ENCODE peak calls at places on chromosomes 4 and X, in seven cellular contexts. One of them, this sample, is unnamed.

GRCh38 chr4:1879491-1879890 is 8.3 kb downstream of the NSD2 start:
- DNase-seq in fibroblast of mammary gland: peak; percentile 45
- DNase-seq in GM12891: no peak
- DNase-seq in transverse colon: no peak
- DNase-seq in GM20000: no peak
- DNase-seq in ureter: no peak
- DNase-seq in heart right ventricle: no peak
- DNase-seq in this sample: no peak

GRCh38 chrX:146614693-146615524 is 194.7 kb upstream of the CXorf51B start:
- DNase-seq in fibroblast of mammary gland: no peak
- DNase-seq in heart right ventricle: no peak
- DNase-seq in GM20000: no peak
- DNase-seq in transverse colon: no peak
- DNase-seq in ureter: no peak
- DNase-seq in GM12891: no peak
- DNase-seq in this sample: no peak

GRCh38 chrX:23578079-23578478 is 89.2 kb upstream of the PRDX4 start:
- DNase-seq in ureter: no peak
- DNase-seq in GM12891: no peak
- DNase-seq in GM20000: no peak
- DNase-seq in fibroblast of mammary gland: peak; percentile 16
- DNase-seq in heart right ventricle: no peak
- DNase-seq in transverse colon: no peak
- DNase-seq in this sample: peak; percentile 16

GRCh38 chr4:2284934-2285664 is 23.2 kb upstream of the MXD4 start:
- DNase-seq in ureter: no peak
- DNase-seq in GM20000: no peak
- DNase-seq in fibroblast of mammary gland: peak; percentile 74
- DNase-seq in GM12891: no peak
- DNase-seq in transverse colon: no peak
- DNase-seq in heart right ventricle: no peak
- DNase-seq in this sample: peak; percentile 42

GRCh38 chr4:167475951-167476350 is 241.7 kb upstream of the SPOCK3 start:
- DNase-seq in transverse colon: no peak
- DNase-seq in ureter: no peak
- DNase-seq in heart right ventricle: no peak
- DNase-seq in fibroblast of mammary gland: no peak
- DNase-seq in GM20000: no peak
- DNase-seq in GM12891: no peak
- DNase-seq in this sample: no peak

GRCh38 chr4:153345011-153345981 is 808 bp downstream of the MND1 start:
- DNase-seq in GM20000: peak; percentile 58
- DNase-seq in ureter: peak; percentile 43
- DNase-seq in heart right ventricle: peak; percentile 20
- DNase-seq in transverse colon: peak; percentile 14
- DNase-seq in GM12891: no peak
- DNase-seq in fibroblast of mammary gland: peak; percentile 69
- DNase-seq in this sample: peak; percentile 67

GRCh38 chrX:40845331-40845911 is 110.1 kb upstream of the MED14 start:
- DNase-seq in ureter: no peak
- DNase-seq in heart right ventricle: no peak
- DNase-seq in GM20000: no peak
- DNase-seq in GM12891: no peak
- DNase-seq in fibroblast of mammary gland: peak; percentile 91
- DNase-seq in transverse colon: no peak
- DNase-seq in this sample: peak; percentile 95

GRCh38 chrX:109709129-109709631 is 23.9 kb downstream of the ACSL4 start:
- DNase-seq in transverse colon: no peak
- DNase-seq in ureter: no peak
- DNase-seq in heart right ventricle: no peak
- DNase-seq in GM12891: no peak
- DNase-seq in fibroblast of mammary gland: peak; percentile 64
- DNase-seq in GM20000: peak; percentile 18
- DNase-seq in this sample: peak; percentile 73

GRCh38 chrX:13212191-13212651 is 107.6 kb downstream of the ATXN3L start:
- DNase-seq in transverse colon: no peak
- DNase-seq in heart right ventricle: no peak
- DNase-seq in fibroblast of mammary gland: peak; percentile 23
- DNase-seq in GM20000: no peak
- DNase-seq in ureter: no peak
- DNase-seq in GM12891: no peak
- DNase-seq in this sample: no peak

GRCh38 chr4:152634110-152634760 is 45.6 kb downstream of the TMEM154 start:
- DNase-seq in transverse colon: no peak
- DNase-seq in fibroblast of mammary gland: peak; percentile 28
- DNase-seq in GM20000: no peak
- DNase-seq in ureter: no peak
- DNase-seq in GM12891: no peak
- DNase-seq in heart right ventricle: no peak
- DNase-seq in this sample: no peak

GRCh38 chr4:189124149-189124758 is 816.4 kb upstream of the FRG1 start:
- DNase-seq in transverse colon: no peak
- DNase-seq in fibroblast of mammary gland: peak; percentile 65
- DNase-seq in heart right ventricle: no peak
- DNase-seq in ureter: no peak
- DNase-seq in GM20000: no peak
- DNase-seq in GM12891: no peak
- DNase-seq in this sample: peak; percentile 61

GRCh38 chrX:107766470-107767140 is 9.0 kb downstream of the TSC22D3 start:
- DNase-seq in fibroblast of mammary gland: peak; percentile 88
- DNase-seq in transverse colon: peak; percentile 25
- DNase-seq in GM20000: no peak
- DNase-seq in GM12891: no peak
- DNase-seq in heart right ventricle: peak; percentile 31
- DNase-seq in ureter: no peak
- DNase-seq in this sample: peak; percentile 52

This sample was measured in iris pigment epithelial cell.